ENCODE peak calls at places on chromosome 20, in five cellular contexts. X, J, Z, I and K are unnamed samples. For H3K4me1, the result is how much of the 10 kb centered on the place peaks cover.

GRCh38 chr20:16749573-16749972 is 1.4 kb downstream of the OTOR start:
- DNase-seq in X (no peak), J (peak), Z (no peak), I (peak), K (peak)

GRCh38 chr20:16262594-16262993 is 310.7 kb downstream of the KIF16B start:
- DNase-seq in X (no peak), J (no peak), Z (no peak), I (no peak), K (no peak)

GRCh38 chr20:17759449-17759848 is 59.7 kb downstream of the BANF2 start:
- DNase-seq in X (no peak), J (no peak), Z (no peak), I (no peak), K (no peak)

GRCh38 chr20:1907586-1907985 is 12.4 kb downstream of the SIRPA start:
- DNase-seq in X (no peak), J (no peak), Z (no peak), I (no peak), K (no peak)

GRCh38 chr20:58763076-58763475 is 70.5 kb downstream of the NPEPL1 start:
- DNase-seq in X (no peak), J (no peak), Z (no peak), I (no peak), K (no peak)

GRCh38 chr20:16404640-16405039 is 168.6 kb downstream of the KIF16B start:
- DNase-seq in X (no peak), J (no peak), Z (no peak), I (no peak), K (no peak)

GRCh38 chr20:3795511-3796468 is at the start of gene CDC25B:
- DNase-seq in X (peak), J (peak), Z (peak), I (peak), K (peak)

GRCh38 chr20:931401-931800 is 15.3 kb upstream of the ANGPT4 start:
- DNase-seq in X (no peak), J (no peak), Z (no peak), I (no peak), K (peak)

GRCh38 chr20:10278416-10278815 is 59.8 kb downstream of the SNAP25 start:
- DNase-seq in X (no peak), J (no peak), Z (no peak), I (no peak), K (no peak)

GRCh38 chr20:4470375-4470774 is 251.3 kb upstream of the PRND start:
- DNase-seq in X (no peak), J (no peak), Z (no peak), I (no peak), K (no peak)

GRCh38 chr20:10635476-10636208 is 38.2 kb downstream of the JAG1 start:
- DNase-seq in X (no peak), J (no peak), Z (no peak), I (no peak), K (no peak)

GRCh38 chr20:49280463-49281058 is 2.7 kb upstream of the ZNFX1 start:
- DNase-seq in X (no peak), J (no peak), Z (no peak), I (no peak), K (no peak)

DNA sequence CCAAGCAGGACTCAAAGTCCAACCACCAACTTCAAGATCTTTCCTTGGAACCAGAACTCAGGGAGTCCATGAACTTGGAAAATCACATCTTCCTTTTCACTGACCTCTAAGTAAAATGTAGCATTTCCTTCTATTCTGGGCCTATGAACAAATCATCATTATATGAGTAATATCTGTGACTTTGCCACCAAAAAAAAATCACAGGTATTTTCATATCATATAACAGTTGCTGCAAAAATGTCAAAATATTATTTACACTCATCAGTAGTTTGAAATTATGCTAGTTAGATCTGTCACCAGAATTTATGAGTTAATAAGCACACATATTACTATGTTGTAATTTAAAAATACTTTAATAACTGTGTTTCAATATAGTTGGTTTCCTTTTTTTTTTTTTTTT is 27.3 kb upstream of the TLDC2 start:
- DNase-seq in X (no peak), J (no peak), Z (no peak), I (no peak), K (no peak)
- H3K4me1 ChIP-seq in X (half or more), J (under half), Z (under half), I (under half), K (under half)

GRCh38 chr20:38195521-38195920 is 30.5 kb upstream of the TGM2 start:
- DNase-seq in X (no peak), J (no peak), Z (no peak), I (no peak), K (no peak)
- TF ChIP-seq CREB1 in X (no peak), J (no peak), Z (no peak), I (no peak), K (no peak)

DNA sequence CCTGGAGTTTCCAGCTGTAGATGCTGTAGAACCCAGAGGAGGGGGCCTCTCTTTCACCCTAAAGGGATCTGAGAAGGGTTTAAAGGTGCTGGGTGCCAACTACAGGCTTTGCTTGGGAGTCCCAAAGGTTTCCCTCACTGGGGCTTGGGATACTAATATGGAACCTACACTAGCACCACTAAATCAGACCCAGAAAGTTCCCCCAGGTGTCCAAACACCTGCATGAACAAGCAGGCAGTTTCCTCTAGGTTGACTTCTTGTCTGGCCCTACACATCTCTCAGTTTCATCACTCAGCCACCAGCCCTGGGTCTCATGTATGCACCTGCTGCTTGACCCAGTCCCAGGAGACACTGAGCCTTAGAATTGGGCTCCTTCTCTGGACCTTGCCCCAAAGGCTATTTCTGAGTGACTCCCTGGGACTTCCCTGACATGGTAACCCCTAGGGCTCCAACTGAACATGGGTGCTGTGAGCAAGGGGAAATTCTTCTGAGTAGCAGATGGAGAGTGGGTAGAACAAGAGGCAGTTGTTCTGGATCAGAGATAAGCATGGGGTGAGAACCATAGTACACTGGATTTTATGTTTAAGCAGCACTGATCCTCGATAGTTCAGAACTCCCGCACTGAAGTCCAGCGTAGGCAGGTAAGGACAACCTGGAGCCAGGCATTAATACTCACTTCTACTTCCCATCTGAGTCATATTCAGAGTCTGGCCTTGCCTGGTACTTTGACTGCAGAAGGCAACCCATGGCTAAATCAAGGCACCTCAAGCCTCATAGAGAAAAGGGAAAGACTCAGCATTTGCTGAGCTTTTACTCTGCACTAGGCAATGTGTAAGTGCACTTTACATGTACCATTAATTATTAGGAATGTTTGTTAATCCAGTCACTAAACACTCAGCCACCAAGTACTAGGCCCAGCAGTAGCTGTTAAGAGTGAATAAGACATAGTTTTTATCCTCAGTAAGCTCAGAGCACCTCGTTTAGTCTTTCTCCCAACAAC is 16.8 kb downstream of the BCL2L1 start:
- DNase-seq in X (no peak), J (no peak), Z (no peak), I (peak), K (no peak)
- H3K4me1 ChIP-seq in X (under half), J (half or more), Z (under half), I (half or more), K (under half)

DNA sequence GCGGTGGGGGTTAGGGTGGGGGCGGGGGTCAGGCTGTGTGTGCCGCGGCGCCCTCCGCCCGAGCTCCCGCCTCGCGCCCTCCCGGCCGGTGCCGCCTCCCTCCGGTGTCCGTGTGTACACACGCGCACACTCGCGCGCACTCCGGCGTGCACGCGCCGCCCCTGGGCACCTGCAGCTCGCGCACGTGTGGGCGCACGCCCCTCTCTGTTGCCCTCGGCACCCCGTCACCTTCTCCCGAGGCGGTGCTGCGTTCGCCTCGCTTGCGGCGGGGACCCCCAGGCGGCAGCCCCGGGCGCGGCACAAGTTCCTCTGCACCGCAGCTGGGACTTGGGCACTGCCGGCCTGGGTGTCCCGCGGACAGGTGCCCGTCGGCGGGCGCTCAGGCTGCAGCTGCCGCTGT is 525 bp downstream of the MACROD2 start:
- DNase-seq in X (no peak), J (no peak), Z (no peak), I (no peak), K (peak)
- TF ChIP-seq CREB1 in X (no peak), J (no peak), Z (peak), I (no peak), K (no peak)